ENCODE peak calls at places on chromosomes 11 and 22, in nine cellular contexts. One of them, this sample, is unnamed.

GRCh38 chr11:111878385-111878765 is 590 bp downstream of the FDXACB1 start:
- DNase-seq in KG1: peak
- DNase-seq in Caki2: no peak
- DNase-seq in non-pigmented ciliary epithelial cell: no peak
- DNase-seq in GM03348: no peak
- DNase-seq in Daoy: no peak
- DNase-seq in A172: peak
- DNase-seq in T-helper 1 cell: no peak
- DNase-seq in NCI-H1417: no peak
- DNase-seq in this sample: no peak

GRCh38 chr11:113396693-113397092 is 9.1 kb downstream of the ANKK1 start:
- DNase-seq in GM03348: no peak
- DNase-seq in NCI-H1417: no peak
- DNase-seq in Caki2: no peak
- DNase-seq in KG1: no peak
- DNase-seq in T-helper 1 cell: no peak
- DNase-seq in Daoy: no peak
- DNase-seq in non-pigmented ciliary epithelial cell: no peak
- DNase-seq in A172: no peak
- DNase-seq in this sample: no peak

GRCh38 chr11:100823360-100823759 is 136.3 kb downstream of the ARHGAP42 start:
- DNase-seq in non-pigmented ciliary epithelial cell: no peak
- DNase-seq in T-helper 1 cell: no peak
- DNase-seq in A172: no peak
- DNase-seq in NCI-H1417: no peak
- DNase-seq in GM03348: peak
- DNase-seq in Caki2: no peak
- DNase-seq in Daoy: no peak
- DNase-seq in KG1: no peak
- DNase-seq in this sample: no peak

GRCh38 chr11:98630736-98631135 is 390.0 kb upstream of the CNTN5 start:
- DNase-seq in T-helper 1 cell: no peak
- DNase-seq in Caki2: no peak
- DNase-seq in KG1: no peak
- DNase-seq in NCI-H1417: peak
- DNase-seq in A172: no peak
- DNase-seq in GM03348: no peak
- DNase-seq in Daoy: no peak
- DNase-seq in non-pigmented ciliary epithelial cell: no peak
- DNase-seq in this sample: no peak

GRCh38 chr11:68810164-68810563 is 31.6 kb downstream of the CPT1A start:
- DNase-seq in Daoy: no peak
- DNase-seq in GM03348: no peak
- DNase-seq in T-helper 1 cell: no peak
- DNase-seq in KG1: no peak
- DNase-seq in non-pigmented ciliary epithelial cell: no peak
- DNase-seq in NCI-H1417: no peak
- DNase-seq in A172: no peak
- DNase-seq in Caki2: no peak
- DNase-seq in this sample: no peak

GRCh38 chr22:21000987-21001600 is 824 bp downstream of the THAP7 start:
- DNase-seq in Daoy: no peak
- DNase-seq in GM03348: peak
- DNase-seq in T-helper 1 cell: no peak
- DNase-seq in A172: no peak
- DNase-seq in KG1: no peak
- DNase-seq in NCI-H1417: no peak
- DNase-seq in non-pigmented ciliary epithelial cell: no peak
- DNase-seq in Caki2: no peak
- DNase-seq in this sample: peak

GRCh38 chr22:41992496-41992895 is 6.1 kb upstream of the WBP2NL start:
- DNase-seq in A172: no peak
- DNase-seq in Caki2: no peak
- DNase-seq in T-helper 1 cell: no peak
- DNase-seq in non-pigmented ciliary epithelial cell: no peak
- DNase-seq in KG1: no peak
- DNase-seq in NCI-H1417: no peak
- DNase-seq in GM03348: no peak
- DNase-seq in Daoy: no peak
- DNase-seq in this sample: no peak

GRCh38 chr22:24968066-24968561 is 15.6 kb downstream of the KIAA1671 start:
- DNase-seq in A172: peak
- DNase-seq in Daoy: peak
- DNase-seq in NCI-H1417: no peak
- DNase-seq in non-pigmented ciliary epithelial cell: no peak
- DNase-seq in KG1: no peak
- DNase-seq in Caki2: peak
- DNase-seq in T-helper 1 cell: no peak
- DNase-seq in GM03348: no peak
- DNase-seq in this sample: no peak

GRCh38 chr22:37060801-37061610 is 9.5 kb downstream of the KCTD17 start:
- DNase-seq in T-helper 1 cell: no peak
- DNase-seq in non-pigmented ciliary epithelial cell: no peak
- DNase-seq in KG1: no peak
- DNase-seq in Daoy: no peak
- DNase-seq in Caki2: no peak
- DNase-seq in NCI-H1417: peak
- DNase-seq in A172: no peak
- DNase-seq in GM03348: no peak
- DNase-seq in this sample: no peak

GRCh38 chr11:4539603-4540219 is 5.3 kb upstream of the OR52M1 start:
- DNase-seq in non-pigmented ciliary epithelial cell: no peak
- DNase-seq in Daoy: peak
- DNase-seq in T-helper 1 cell: no peak
- DNase-seq in KG1: peak
- DNase-seq in GM03348: peak
- DNase-seq in Caki2: no peak
- DNase-seq in NCI-H1417: peak
- DNase-seq in A172: peak
- DNase-seq in this sample: peak

GRCh38 chr11:35949242-35949641 is 5.4 kb downstream of the LDLRAD3 start:
- DNase-seq in Caki2: no peak
- DNase-seq in A172: no peak
- DNase-seq in Daoy: no peak
- DNase-seq in non-pigmented ciliary epithelial cell: no peak
- DNase-seq in NCI-H1417: no peak
- DNase-seq in KG1: no peak
- DNase-seq in GM03348: no peak
- DNase-seq in T-helper 1 cell: no peak
- DNase-seq in this sample: no peak

GRCh38 chr11:21625982-21626381 is 566.9 kb upstream of the ANO5 start:
- DNase-seq in GM03348: no peak
- DNase-seq in NCI-H1417: no peak
- DNase-seq in KG1: peak
- DNase-seq in Daoy: peak
- DNase-seq in Caki2: no peak
- DNase-seq in A172: no peak
- DNase-seq in T-helper 1 cell: no peak
- DNase-seq in non-pigmented ciliary epithelial cell: no peak
- DNase-seq in this sample: peak

GRCh38 chr11:108093128-108093904 is 28.1 kb upstream of the ACAT1 start:
- DNase-seq in Daoy: no peak
- DNase-seq in KG1: no peak
- DNase-seq in non-pigmented ciliary epithelial cell: no peak
- DNase-seq in T-helper 1 cell: no peak
- DNase-seq in Caki2: no peak
- DNase-seq in GM03348: no peak
- DNase-seq in NCI-H1417: no peak
- DNase-seq in A172: no peak
- DNase-seq in this sample: no peak

GRCh38 chr11:76701701-76702100 is 31.2 kb upstream of the LRRC32 start:
- DNase-seq in A172: peak
- DNase-seq in GM03348: peak
- DNase-seq in Caki2: no peak
- DNase-seq in Daoy: peak
- DNase-seq in non-pigmented ciliary epithelial cell: no peak
- DNase-seq in KG1: no peak
- DNase-seq in NCI-H1417: no peak
- DNase-seq in T-helper 1 cell: no peak
- DNase-seq in this sample: no peak

GRCh38 chr11:12226093-12226492 is 115.7 kb downstream of the MICAL2 start:
- DNase-seq in NCI-H1417: no peak
- DNase-seq in A172: no peak
- DNase-seq in Caki2: no peak
- DNase-seq in GM03348: no peak
- DNase-seq in Daoy: no peak
- DNase-seq in KG1: no peak
- DNase-seq in T-helper 1 cell: no peak
- DNase-seq in non-pigmented ciliary epithelial cell: no peak
- DNase-seq in this sample: no peak

GRCh38 chr22:25162561-25162960 is 37.1 kb upstream of the CRYBB3 start:
- DNase-seq in non-pigmented ciliary epithelial cell: no peak
- DNase-seq in KG1: no peak
- DNase-seq in GM03348: no peak
- DNase-seq in T-helper 1 cell: no peak
- DNase-seq in Caki2: no peak
- DNase-seq in Daoy: no peak
- DNase-seq in NCI-H1417: no peak
- DNase-seq in A172: no peak
- DNase-seq in this sample: no peak

GRCh38 chr11:100404907-100405306 is 282.2 kb upstream of the ARHGAP42 start:
- DNase-seq in NCI-H1417: no peak
- DNase-seq in GM03348: no peak
- DNase-seq in non-pigmented ciliary epithelial cell: no peak
- DNase-seq in KG1: no peak
- DNase-seq in Daoy: no peak
- DNase-seq in Caki2: no peak
- DNase-seq in T-helper 1 cell: no peak
- DNase-seq in A172: no peak
- DNase-seq in this sample: no peak

GRCh38 chr22:40679249-40679963 is at the start of gene MCHR1:
- DNase-seq in T-helper 1 cell: no peak
- DNase-seq in non-pigmented ciliary epithelial cell: no peak
- DNase-seq in GM03348: peak
- DNase-seq in KG1: no peak
- DNase-seq in A172: no peak
- DNase-seq in Caki2: no peak
- DNase-seq in NCI-H1417: no peak
- DNase-seq in Daoy: no peak
- DNase-seq in this sample: no peak

GRCh38 chr22:26546282-26546681 is 34.0 kb upstream of the TFIP11 start:
- DNase-seq in GM03348: no peak
- DNase-seq in KG1: no peak
- DNase-seq in T-helper 1 cell: no peak
- DNase-seq in Caki2: no peak
- DNase-seq in non-pigmented ciliary epithelial cell: no peak
- DNase-seq in A172: no peak
- DNase-seq in NCI-H1417: no peak
- DNase-seq in Daoy: no peak
- DNase-seq in this sample: no peak

GRCh38 chr11:35635933-35636332 is 17.7 kb downstream of the FJX1 start:
- DNase-seq in T-helper 1 cell: no peak
- DNase-seq in NCI-H1417: no peak
- DNase-seq in Caki2: no peak
- DNase-seq in KG1: no peak
- DNase-seq in A172: no peak
- DNase-seq in GM03348: no peak
- DNase-seq in non-pigmented ciliary epithelial cell: no peak
- DNase-seq in Daoy: no peak
- DNase-seq in this sample: no peak

GRCh38 chr22:40401981-40402406 is 31.6 kb downstream of the SGSM3 start:
- DNase-seq in Daoy: no peak
- DNase-seq in T-helper 1 cell: no peak
- DNase-seq in non-pigmented ciliary epithelial cell: no peak
- DNase-seq in KG1: no peak
- DNase-seq in NCI-H1417: no peak
- DNase-seq in A172: no peak
- DNase-seq in Caki2: no peak
- DNase-seq in GM03348: no peak
- DNase-seq in this sample: no peak

GRCh38 chr11:65487467-65488272 is 11.2 kb upstream of the MALAT1 start:
- DNase-seq in NCI-H1417: peak
- DNase-seq in Caki2: peak
- DNase-seq in A172: peak
- DNase-seq in T-helper 1 cell: no peak
- DNase-seq in non-pigmented ciliary epithelial cell: peak
- DNase-seq in KG1: no peak
- DNase-seq in Daoy: peak
- DNase-seq in GM03348: peak
- DNase-seq in this sample: peak